ENCODE peak calls at places on chromosomes 7 and 10, in ten cellular contexts. I, V, N, S, J, P, U, D, O and M are unnamed samples.

GRCh38 chr10:17655567-17656146 is 11.7 kb downstream of the STAM start:
- DNase-seq in I (no peak), V (no peak), N (no peak), S (no peak), J (no peak), P (no peak), U (no peak), D (no peak), O (no peak), M (no peak)

GRCh38 chr7:115009139-115009538 is 87.2 kb downstream of the MDFIC start:
- DNase-seq in I (no peak), V (no peak), N (no peak), S (no peak), J (peak), P (no peak), U (no peak), D (no peak), O (no peak), M (no peak)

GRCh38 chr7:148050492-148051158 is 539.9 kb upstream of the C7orf33 start:
- DNase-seq in I (no peak), V (no peak), N (no peak), S (no peak), J (no peak), P (no peak), U (peak), D (no peak), O (no peak), M (no peak)

GRCh38 chr10:76301950-76302349 is 870.5 kb downstream of the LRMDA start:
- DNase-seq in I (peak), V (no peak), N (no peak), S (no peak), J (no peak), P (no peak), U (no peak), D (no peak), O (no peak), M (no peak)

GRCh38 chr10:4645836-4646235 is 180.2 kb upstream of the AKR1E2 start:
- DNase-seq in I (no peak), V (no peak), N (no peak), S (no peak), J (no peak), P (no peak), U (no peak), D (no peak), O (no peak), M (no peak)

GRCh38 chr10:128263891-128264688 is 137.9 kb upstream of the MKI67 start:
- DNase-seq in I (peak), V (peak), N (peak), S (peak), J (peak), P (peak), U (peak), D (peak), O (peak), M (peak)

GRCh38 chr7:15016315-15016667 is 113.7 kb upstream of the DGKB start:
- DNase-seq in I (no peak), V (no peak), N (no peak), S (no peak), J (no peak), P (no peak), U (no peak), D (no peak), O (no peak), M (no peak)

GRCh38 chr10:6701289-6701688 is 121.2 kb upstream of the PRKCQ start:
- DNase-seq in I (no peak), V (no peak), N (no peak), S (no peak), J (no peak), P (peak), U (no peak), D (no peak), O (no peak), M (no peak)

GRCh38 chr10:9301148-9301547 is 1246.7 kb downstream of the GATA3 start:
- DNase-seq in I (peak), V (no peak), N (no peak), S (no peak), J (no peak), P (no peak), U (no peak), D (peak), O (no peak), M (no peak)

GRCh38 chr7:140625908-140626868 is 14.4 kb downstream of the DENND2A start:
- DNase-seq in I (peak), V (no peak), N (no peak), S (peak), J (no peak), P (peak), U (peak), D (peak), O (no peak), M (no peak)

GRCh38 chr7:138982204-138982623 is 1.0 kb upstream of the KIAA1549 start:
- DNase-seq in I (no peak), V (no peak), N (no peak), S (no peak), J (no peak), P (no peak), U (no peak), D (no peak), O (no peak), M (no peak)

GRCh38 chr7:73830872-73831655 is at the start of gene CLDN4:
- DNase-seq in I (no peak), V (no peak), N (no peak), S (no peak), J (no peak), P (no peak), U (peak), D (peak), O (no peak), M (peak)

GRCh38 chr7:135253851-135254815 is 20.5 kb downstream of the STRA8 start:
- DNase-seq in I (peak), V (no peak), N (no peak), S (peak), J (no peak), P (peak), U (no peak), D (peak), O (peak), M (no peak)

GRCh38 chr10:100377830-100378229 is 30.8 kb downstream of the SCD start:
- DNase-seq in I (no peak), V (no peak), N (no peak), S (no peak), J (no peak), P (no peak), U (no peak), D (no peak), O (no peak), M (no peak)

GRCh38 chr7:39749177-39749576 is 125.8 kb downstream of the RALA start:
- DNase-seq in I (no peak), V (no peak), N (no peak), S (peak), J (no peak), P (no peak), U (no peak), D (no peak), O (no peak), M (no peak)

GRCh38 chr7:127920787-127921438 is 110.3 kb downstream of the LRRC4 start:
- DNase-seq in I (peak), V (no peak), N (no peak), S (no peak), J (no peak), P (no peak), U (no peak), D (no peak), O (no peak), M (no peak)

GRCh38 chr7:129959480-129960332 is 6.9 kb upstream of the UBE2H start:
- DNase-seq in I (no peak), V (no peak), N (no peak), S (no peak), J (no peak), P (no peak), U (no peak), D (no peak), O (no peak), M (no peak)

GRCh38 chr10:24235471-24235870 is 26.5 kb downstream of the KIAA1217 start:
- DNase-seq in I (no peak), V (no peak), N (no peak), S (no peak), J (no peak), P (no peak), U (no peak), D (no peak), O (no peak), M (no peak)

GRCh38 chr7:19110778-19111175 is 6.7 kb downstream of the TWIST1 start:
- DNase-seq in I (no peak), V (no peak), N (no peak), S (no peak), J (no peak), P (peak), U (no peak), D (no peak), O (no peak), M (no peak)

GRCh38 chr10:12350167-12350872 is 973 bp downstream of the CAMK1D start:
- DNase-seq in I (no peak), V (peak), N (peak), S (peak), J (peak), P (peak), U (peak), D (peak), O (no peak), M (peak)

GRCh38 chr7:42445691-42446090 is 208.7 kb upstream of the GLI3 start:
- DNase-seq in I (no peak), V (no peak), N (no peak), S (no peak), J (no peak), P (no peak), U (no peak), D (no peak), O (no peak), M (no peak)

GRCh38 chr7:26151953-26152781 is at the start of gene NFE2L3:
- DNase-seq in I (peak), V (peak), N (peak), S (peak), J (peak), P (peak), U (peak), D (peak), O (peak), M (peak)

GRCh38 chr7:27134392-27134791 is 3.8 kb upstream of the HOXA4 start:
- DNase-seq in I (peak), V (no peak), N (no peak), S (no peak), J (no peak), P (no peak), U (no peak), D (no peak), O (no peak), M (no peak)

GRCh38 chr10:93941603-93942002 is 47.8 kb downstream of the SLC35G1 start:
- DNase-seq in I (no peak), V (no peak), N (no peak), S (no peak), J (no peak), P (no peak), U (no peak), D (no peak), O (no peak), M (no peak)

GRCh38 chr10:121886997-121887622 is 40.7 kb downstream of the ATE1 start:
- DNase-seq in I (peak), V (peak), N (peak), S (peak), J (peak), P (peak), U (peak), D (peak), O (peak), M (peak)

GRCh38 chr10:109972372-109973001 is 35.3 kb upstream of the ADD3 start:
- DNase-seq in I (no peak), V (no peak), N (no peak), S (no peak), J (no peak), P (no peak), U (no peak), D (peak), O (no peak), M (no peak)

GRCh38 chr10:47025253-47025539 is 114.0 kb downstream of the PTPN20 start:
- DNase-seq in I (no peak), V (no peak), N (no peak), S (no peak), J (no peak), P (peak), U (no peak), D (peak), O (no peak), M (peak)

GRCh38 chr7:131459256-131459655 is 97.2 kb downstream of the PODXL start:
- DNase-seq in I (no peak), V (no peak), N (no peak), S (no peak), J (no peak), P (no peak), U (no peak), D (no peak), O (no peak), M (no peak)